ENCODE peak calls at places on chromosomes 3 and 15, in seven cellular contexts. J is fibroblast of pulmonary artery, O is EH, V is NCI-H187, M is B cell, Y is PC-3, A is posterior vena cava. F is an unnamed sample.

GRCh38 chr3:126126292-126126691 is 42.4 kb upstream of the SLC41A3 start:
- DNase-seq in J (no peak), O (no peak), V (no peak), M (no peak), Y (no peak), A (peak; percentile 45), F (no peak)

GRCh38 chr3:14369675-14370669 is 32.4 kb upstream of the SLC6A6 start:
- DNase-seq in J (no peak), O (no peak), V (no peak), M (no peak), Y (peak; percentile 80), A (no peak), F (no peak)

GRCh38 chr15:100999369-100999768 is 80.2 kb downstream of the LRRK1 start:
- DNase-seq in J (no peak), O (peak; percentile 83), V (no peak), M (no peak), Y (peak; percentile 58), A (no peak), F (peak; percentile 71)

GRCh38 chr15:34796847-34797246 is 1.5 kb upstream of the ACTC1 start:
- DNase-seq in J (no peak), O (no peak), V (no peak), M (no peak), Y (no peak), A (no peak), F (no peak)

GRCh38 chr3:43998374-43998840 is 243.3 kb upstream of the TOPAZ1 start:
- DNase-seq in J (no peak), O (peak; percentile 16), V (no peak), M (no peak), Y (no peak), A (peak; percentile 75), F (no peak)

GRCh38 chr3:58585005-58585786 is 8.0 kb upstream of the FAM107A start:
- DNase-seq in J (peak; percentile 80), O (peak; percentile 70), V (peak; percentile 5), M (peak; percentile 45), Y (peak; percentile 85), A (peak; percentile 96), F (peak; percentile 74)

GRCh38 chr15:33675246-33675645 is 293.1 kb upstream of the CHRM5 start:
- DNase-seq in J (peak; percentile 43), O (peak; percentile 21), V (no peak), M (no peak), Y (peak; percentile 68), A (no peak), F (no peak)

GRCh38 chr3:130383424-130383823 is 38.0 kb downstream of the COL6A5 start:
- DNase-seq in J (no peak), O (no peak), V (no peak), M (no peak), Y (no peak), A (no peak), F (no peak)

GRCh38 chr15:92655178-92655995 is at the start of gene FAM174B:
- DNase-seq in J (peak; percentile 5), O (peak; percentile 53), V (peak; percentile 39), M (no peak), Y (peak; percentile 53), A (peak; percentile 83), F (no peak)

GRCh38 chr15:71612869-71613268 is 197.5 kb upstream of the NR2E3 start:
- DNase-seq in J (no peak), O (no peak), V (no peak), M (no peak), Y (no peak), A (no peak), F (no peak)

GRCh38 chr3:30894521-30895289 is at the start of gene GADL1:
- DNase-seq in J (peak; percentile 11), O (peak; percentile 31), V (no peak), M (no peak), Y (peak; percentile 36), A (peak; percentile 86), F (peak; percentile 59)

GRCh38 chr3:41679412-41679811 is 282.5 kb downstream of the ULK4 start:
- DNase-seq in J (no peak), O (no peak), V (no peak), M (no peak), Y (no peak), A (no peak), F (no peak)